ENCODE peak calls at places on chromosomes 5 and 9, in six cellular contexts. One of them, this sample, is unnamed.

GRCh38 chr5:36685631-36686147 is 79.3 kb downstream of the SLC1A3 start:
- DNase-seq in CD8-positive, alpha-beta T cell: no peak
- DNase-seq in SK-N-MC: peak
- DNase-seq in heart right ventricle: no peak
- DNase-seq in heart left ventricle: no peak
- DNase-seq in H7: no peak
- DNase-seq in this sample: no peak

GRCh38 chr9:69590241-69590640 is 81.9 kb downstream of the APBA1 start:
- DNase-seq in CD8-positive, alpha-beta T cell: no peak
- DNase-seq in SK-N-MC: no peak
- DNase-seq in heart right ventricle: no peak
- DNase-seq in heart left ventricle: no peak
- DNase-seq in H7: no peak
- DNase-seq in this sample: no peak

GRCh38 chr5:151097081-151097480 is 16.2 kb upstream of the TNIP1 start:
- DNase-seq in CD8-positive, alpha-beta T cell: no peak
- DNase-seq in SK-N-MC: no peak
- DNase-seq in heart right ventricle: no peak
- DNase-seq in heart left ventricle: no peak
- DNase-seq in H7: no peak
- DNase-seq in this sample: no peak

GRCh38 chr5:54634089-54634488 is 116.5 kb downstream of the SNX18 start:
- DNase-seq in CD8-positive, alpha-beta T cell: no peak
- DNase-seq in SK-N-MC: no peak
- DNase-seq in heart right ventricle: no peak
- DNase-seq in heart left ventricle: no peak
- DNase-seq in H7: no peak
- DNase-seq in this sample: no peak

GRCh38 chr9:134346151-134346550 is 19.9 kb downstream of the RXRA start:
- DNase-seq in CD8-positive, alpha-beta T cell: no peak
- DNase-seq in SK-N-MC: no peak
- DNase-seq in heart right ventricle: no peak
- DNase-seq in heart left ventricle: no peak
- DNase-seq in H7: peak
- DNase-seq in this sample: no peak

GRCh38 chr9:81896067-81896466 is 32.2 kb upstream of the SPATA31D4 start:
- DNase-seq in CD8-positive, alpha-beta T cell: no peak
- DNase-seq in SK-N-MC: no peak
- DNase-seq in heart right ventricle: no peak
- DNase-seq in heart left ventricle: no peak
- DNase-seq in H7: no peak
- DNase-seq in this sample: no peak

GRCh38 chr5:3364941-3365340 is 230.7 kb upstream of the IRX1 start:
- DNase-seq in CD8-positive, alpha-beta T cell: no peak
- DNase-seq in SK-N-MC: no peak
- DNase-seq in heart right ventricle: no peak
- DNase-seq in heart left ventricle: no peak
- DNase-seq in H7: no peak
- DNase-seq in this sample: no peak

GRCh38 chr5:1418921-1419280 is 26.3 kb downstream of the SLC6A3 start:
- DNase-seq in CD8-positive, alpha-beta T cell: no peak
- DNase-seq in SK-N-MC: no peak
- DNase-seq in heart right ventricle: no peak
- DNase-seq in heart left ventricle: no peak
- DNase-seq in H7: no peak
- DNase-seq in this sample: no peak

GRCh38 chr5:147303976-147304375 is 69.2 kb downstream of the STK32A start:
- DNase-seq in CD8-positive, alpha-beta T cell: no peak
- DNase-seq in SK-N-MC: no peak
- DNase-seq in heart right ventricle: no peak
- DNase-seq in heart left ventricle: no peak
- DNase-seq in H7: no peak
- DNase-seq in this sample: no peak

GRCh38 chr9:16704489-16705111 is 165.9 kb downstream of the BNC2 start:
- DNase-seq in CD8-positive, alpha-beta T cell: no peak
- DNase-seq in SK-N-MC: no peak
- DNase-seq in heart right ventricle: peak
- DNase-seq in heart left ventricle: peak
- DNase-seq in H7: peak
- DNase-seq in this sample: peak
- H3K4me3 ChIP-seq in CD8-positive, alpha-beta T cell: no peak
- H3K4me3 ChIP-seq in SK-N-MC: peak
- H3K4me3 ChIP-seq in heart right ventricle: peak
- H3K4me3 ChIP-seq in heart left ventricle: no peak
- H3K4me3 ChIP-seq in H7: no peak
- H3K4me3 ChIP-seq in this sample: peak

GRCh38 chr5:12623408-12623807 is 719.2 kb upstream of the CTNND2 start:
- DNase-seq in CD8-positive, alpha-beta T cell: no peak
- DNase-seq in SK-N-MC: no peak
- DNase-seq in heart right ventricle: no peak
- DNase-seq in heart left ventricle: no peak
- DNase-seq in H7: peak
- DNase-seq in this sample: no peak

GRCh38 chr5:12624776-12625560 is 720.7 kb upstream of the CTNND2 start:
- DNase-seq in CD8-positive, alpha-beta T cell: no peak
- DNase-seq in SK-N-MC: no peak
- DNase-seq in heart right ventricle: no peak
- DNase-seq in heart left ventricle: no peak
- DNase-seq in H7: no peak
- DNase-seq in this sample: no peak

GRCh38 chr5:12625667-12626263 is 721.5 kb upstream of the CTNND2 start:
- DNase-seq in CD8-positive, alpha-beta T cell: no peak
- DNase-seq in SK-N-MC: no peak
- DNase-seq in heart right ventricle: no peak
- DNase-seq in heart left ventricle: no peak
- DNase-seq in H7: no peak
- DNase-seq in this sample: no peak

DNA sequence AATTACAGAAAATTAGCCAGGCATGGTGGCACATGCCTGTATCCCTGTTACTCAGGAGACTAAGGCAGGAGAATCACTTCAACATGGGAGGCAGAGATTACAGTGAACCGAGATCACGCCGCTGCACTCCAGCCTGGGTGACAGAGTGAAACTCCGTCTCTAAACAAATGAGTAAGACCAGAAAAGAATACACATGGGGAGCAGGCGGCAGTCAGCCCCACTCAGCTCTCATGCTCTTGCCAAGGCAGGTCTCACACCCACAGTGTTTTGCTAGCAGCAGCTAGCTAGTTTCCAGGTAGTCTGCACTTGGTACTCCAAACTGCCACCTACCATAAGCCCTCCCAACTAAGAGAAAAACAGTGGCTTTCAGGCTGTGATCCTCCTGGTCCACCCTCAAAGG is 722.3 kb upstream of the CTNND2 start:
- DNase-seq in CD8-positive, alpha-beta T cell: no peak
- DNase-seq in SK-N-MC: no peak
- DNase-seq in heart right ventricle: no peak
- DNase-seq in heart left ventricle: no peak
- DNase-seq in H7: no peak
- DNase-seq in this sample: no peak
- H3K4me3 ChIP-seq in CD8-positive, alpha-beta T cell: no peak
- H3K4me3 ChIP-seq in SK-N-MC: no peak
- H3K4me3 ChIP-seq in heart right ventricle: no peak
- H3K4me3 ChIP-seq in heart left ventricle: no peak
- H3K4me3 ChIP-seq in H7: peak
- H3K4me3 ChIP-seq in this sample: no peak

GRCh38 chr5:141615991-141616715 is 2.6 kb downstream of the DIAPH1 start:
- DNase-seq in CD8-positive, alpha-beta T cell: no peak
- DNase-seq in SK-N-MC: no peak
- DNase-seq in heart right ventricle: no peak
- DNase-seq in heart left ventricle: no peak
- DNase-seq in H7: no peak
- DNase-seq in this sample: no peak

GRCh38 chr5:141618804-141619554 is at the start of gene DIAPH1:
- DNase-seq in CD8-positive, alpha-beta T cell: peak
- DNase-seq in SK-N-MC: peak
- DNase-seq in heart right ventricle: peak
- DNase-seq in heart left ventricle: peak
- DNase-seq in H7: peak
- DNase-seq in this sample: peak

GRCh38 chr5:141618030-141618803 is 583 bp downstream of the DIAPH1 start:
- DNase-seq in CD8-positive, alpha-beta T cell: peak
- DNase-seq in SK-N-MC: no peak
- DNase-seq in heart right ventricle: peak
- DNase-seq in heart left ventricle: peak
- DNase-seq in H7: peak
- DNase-seq in this sample: peak

GRCh38 chr5:141617682-141618029 is 1.1 kb downstream of the DIAPH1 start:
- DNase-seq in CD8-positive, alpha-beta T cell: no peak
- DNase-seq in SK-N-MC: no peak
- DNase-seq in heart right ventricle: no peak
- DNase-seq in heart left ventricle: no peak
- DNase-seq in H7: no peak
- DNase-seq in this sample: no peak

GRCh38 chr5:141617128-141617527 is 1.7 kb downstream of the DIAPH1 start:
- DNase-seq in CD8-positive, alpha-beta T cell: no peak
- DNase-seq in SK-N-MC: no peak
- DNase-seq in heart right ventricle: no peak
- DNase-seq in heart left ventricle: no peak
- DNase-seq in H7: no peak
- DNase-seq in this sample: no peak
- H3K4me3 ChIP-seq in CD8-positive, alpha-beta T cell: peak
- H3K4me3 ChIP-seq in SK-N-MC: peak
- H3K4me3 ChIP-seq in heart right ventricle: peak
- H3K4me3 ChIP-seq in heart left ventricle: peak
- H3K4me3 ChIP-seq in H7: no peak
- H3K4me3 ChIP-seq in this sample: peak

DNA sequence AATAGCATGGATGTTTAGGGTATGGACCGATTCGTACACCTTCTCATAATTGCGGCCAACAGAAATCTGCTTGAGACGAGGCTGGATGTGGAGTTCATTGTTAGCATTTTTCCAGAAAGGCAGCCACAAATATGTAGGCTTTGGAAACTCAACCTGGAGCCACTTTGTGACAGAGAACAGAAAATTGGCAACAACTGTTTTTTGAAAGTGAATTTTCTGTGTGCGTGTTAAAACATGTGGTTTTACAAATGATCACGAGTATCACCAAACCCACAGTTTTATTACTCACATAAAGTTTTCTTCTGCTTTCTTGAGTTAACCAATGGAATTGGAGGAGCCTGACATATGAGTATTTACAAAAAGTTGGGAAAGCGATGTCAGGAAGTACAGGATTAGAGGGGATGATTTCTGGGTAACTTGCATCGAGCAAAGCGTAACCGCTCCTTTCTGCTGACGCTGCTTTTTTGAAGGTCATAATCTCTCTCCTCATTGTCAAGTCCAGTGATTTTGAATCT is 138.5 kb upstream of the TAF11L2 start:
- DNase-seq in CD8-positive, alpha-beta T cell: no peak
- DNase-seq in SK-N-MC: no peak
- DNase-seq in heart right ventricle: no peak
- DNase-seq in heart left ventricle: no peak
- DNase-seq in H7: no peak
- DNase-seq in this sample: no peak
- H3K4me3 ChIP-seq in CD8-positive, alpha-beta T cell: no peak
- H3K4me3 ChIP-seq in SK-N-MC: peak
- H3K4me3 ChIP-seq in heart right ventricle: no peak
- H3K4me3 ChIP-seq in heart left ventricle: no peak
- H3K4me3 ChIP-seq in H7: no peak
- H3K4me3 ChIP-seq in this sample: no peak

GRCh38 chr5:43967165-43967564 is 364.2 kb downstream of the NNT start:
- DNase-seq in CD8-positive, alpha-beta T cell: no peak
- DNase-seq in SK-N-MC: no peak
- DNase-seq in heart right ventricle: no peak
- DNase-seq in heart left ventricle: no peak
- DNase-seq in H7: no peak
- DNase-seq in this sample: no peak
- H3K4me3 ChIP-seq in CD8-positive, alpha-beta T cell: no peak
- H3K4me3 ChIP-seq in SK-N-MC: no peak
- H3K4me3 ChIP-seq in heart right ventricle: no peak
- H3K4me3 ChIP-seq in heart left ventricle: no peak
- H3K4me3 ChIP-seq in H7: no peak
- H3K4me3 ChIP-seq in this sample: no peak

GRCh38 chr5:16737620-16738364 is 121.0 kb upstream of the RETREG1 start:
- DNase-seq in CD8-positive, alpha-beta T cell: no peak
- DNase-seq in SK-N-MC: no peak
- DNase-seq in heart right ventricle: no peak
- DNase-seq in heart left ventricle: no peak
- DNase-seq in H7: peak
- DNase-seq in this sample: no peak

GRCh38 chr5:16742938-16743337 is 126.1 kb upstream of the RETREG1 start:
- DNase-seq in CD8-positive, alpha-beta T cell: no peak
- DNase-seq in SK-N-MC: no peak
- DNase-seq in heart right ventricle: no peak
- DNase-seq in heart left ventricle: no peak
- DNase-seq in H7: no peak
- DNase-seq in this sample: no peak

GRCh38 chr5:16740476-16740875 is 123.7 kb upstream of the RETREG1 start:
- DNase-seq in CD8-positive, alpha-beta T cell: no peak
- DNase-seq in SK-N-MC: no peak
- DNase-seq in heart right ventricle: no peak
- DNase-seq in heart left ventricle: no peak
- DNase-seq in H7: no peak
- DNase-seq in this sample: no peak

GRCh38 chr5:16740046-16740445 is 123.2 kb upstream of the RETREG1 start:
- DNase-seq in CD8-positive, alpha-beta T cell: no peak
- DNase-seq in SK-N-MC: no peak
- DNase-seq in heart right ventricle: no peak
- DNase-seq in heart left ventricle: no peak
- DNase-seq in H7: no peak
- DNase-seq in this sample: no peak

GRCh38 chr5:16741007-16741406 is 124.2 kb upstream of the RETREG1 start:
- DNase-seq in CD8-positive, alpha-beta T cell: no peak
- DNase-seq in SK-N-MC: no peak
- DNase-seq in heart right ventricle: no peak
- DNase-seq in heart left ventricle: no peak
- DNase-seq in H7: no peak
- DNase-seq in this sample: no peak
- H3K4me3 ChIP-seq in CD8-positive, alpha-beta T cell: no peak
- H3K4me3 ChIP-seq in SK-N-MC: no peak
- H3K4me3 ChIP-seq in heart right ventricle: peak
- H3K4me3 ChIP-seq in heart left ventricle: no peak
- H3K4me3 ChIP-seq in H7: peak
- H3K4me3 ChIP-seq in this sample: no peak

GRCh38 chr5:67221487-67222242 is 25.1 kb upstream of the CD180 start:
- DNase-seq in CD8-positive, alpha-beta T cell: peak
- DNase-seq in SK-N-MC: no peak
- DNase-seq in heart right ventricle: no peak
- DNase-seq in heart left ventricle: no peak
- DNase-seq in H7: no peak
- DNase-seq in this sample: no peak

GRCh38 chr5:67211926-67212325 is 15.3 kb upstream of the CD180 start:
- DNase-seq in CD8-positive, alpha-beta T cell: no peak
- DNase-seq in SK-N-MC: no peak
- DNase-seq in heart right ventricle: no peak
- DNase-seq in heart left ventricle: no peak
- DNase-seq in H7: no peak
- DNase-seq in this sample: no peak

GRCh38 chr5:67214036-67214435 is 17.4 kb upstream of the CD180 start:
- DNase-seq in CD8-positive, alpha-beta T cell: no peak
- DNase-seq in SK-N-MC: no peak
- DNase-seq in heart right ventricle: no peak
- DNase-seq in heart left ventricle: no peak
- DNase-seq in H7: no peak
- DNase-seq in this sample: no peak

GRCh38 chr5:67214713-67215591 is 18.4 kb upstream of the CD180 start:
- DNase-seq in CD8-positive, alpha-beta T cell: no peak
- DNase-seq in SK-N-MC: no peak
- DNase-seq in heart right ventricle: no peak
- DNase-seq in heart left ventricle: no peak
- DNase-seq in H7: no peak
- DNase-seq in this sample: no peak

GRCh38 chr5:67215592-67216471 is 19.2 kb upstream of the CD180 start:
- DNase-seq in CD8-positive, alpha-beta T cell: peak
- DNase-seq in SK-N-MC: no peak
- DNase-seq in heart right ventricle: peak
- DNase-seq in heart left ventricle: peak
- DNase-seq in H7: no peak
- DNase-seq in this sample: peak
- H3K4me3 ChIP-seq in CD8-positive, alpha-beta T cell: peak
- H3K4me3 ChIP-seq in SK-N-MC: no peak
- H3K4me3 ChIP-seq in heart right ventricle: peak
- H3K4me3 ChIP-seq in heart left ventricle: no peak
- H3K4me3 ChIP-seq in H7: no peak
- H3K4me3 ChIP-seq in this sample: no peak